ENCODE peak calls at places on chromosomes 6 and 20, in eight cellular contexts. I is AG10803, Q is foreskin fibroblast, L is AG04450, R is transverse colon, H is stomach, F is right lobe of liver, X is upper lobe of right lung. B is an unnamed sample.

GRCh38 chr6:158026901-158027589 is 45.4 kb downstream of the SYNJ2 start:
- DNase-seq in X (no peak), H (no peak), Q (no peak), L (no peak), R (no peak), F (no peak), I (no peak), B (no peak)

GRCh38 chr20:54219751-54220426 is 12.0 kb downstream of the PFDN4 start:
- DNase-seq in F (no peak), H (no peak), I (peak), R (no peak), Q (peak), L (no peak), X (no peak), B (peak)

GRCh38 chr6:33123732-33124524 is 48.1 kb downstream of the HLA-DPB1 start:
- DNase-seq in X (no peak), I (peak), Q (peak), R (no peak), L (no peak), H (no peak), F (no peak), B (no peak)

GRCh38 chr20:4469910-4470309 is 251.8 kb upstream of the PRND start:
- DNase-seq in F (no peak), X (no peak), I (peak), L (no peak), Q (peak), R (no peak), H (no peak), B (no peak)

GRCh38 chr20:17654649-17655285 is 27.3 kb downstream of the RRBP1 start:
- DNase-seq in H (no peak), L (peak), Q (peak), R (peak), I (no peak), X (peak), F (no peak), B (no peak)

GRCh38 chr6:39343461-39343870 is 21.0 kb upstream of the KCNK16 start:
- DNase-seq in Q (no peak), F (no peak), I (no peak), X (no peak), H (no peak), L (no peak), R (no peak), B (no peak)

GRCh38 chr6:16179970-16180431 is 51.1 kb downstream of the MYLIP start:
- DNase-seq in X (no peak), R (no peak), L (no peak), H (no peak), F (no peak), Q (peak), I (no peak), B (no peak)

GRCh38 chr6:129104560-129104959 is 221.6 kb downstream of the LAMA2 start:
- DNase-seq in X (no peak), F (no peak), R (no peak), L (no peak), I (no peak), Q (no peak), H (no peak), B (no peak)

GRCh38 chr6:163538331-163538730 is 123.8 kb downstream of the QKI start:
- DNase-seq in F (no peak), L (no peak), Q (no peak), X (no peak), I (no peak), R (no peak), H (no peak), B (no peak)

GRCh38 chr20:58017237-58017969 is 211.1 kb downstream of the ANKRD60 start:
- DNase-seq in Q (peak), H (peak), F (no peak), R (peak), X (no peak), L (no peak), I (peak), B (no peak)

GRCh38 chr6:167245586-167245985 is 45.5 kb upstream of the UNC93A start:
- DNase-seq in I (no peak), L (no peak), Q (no peak), R (no peak), F (no peak), X (no peak), H (no peak), B (no peak)

GRCh38 chr6:85569323-85569722 is 24.3 kb downstream of the SNX14 start:
- DNase-seq in H (no peak), I (no peak), F (no peak), Q (peak), R (no peak), X (no peak), L (no peak), B (no peak)

GRCh38 chr6:48135352-48136084 is 24.5 kb upstream of the PTCHD4 start:
- DNase-seq in F (no peak), R (no peak), Q (peak), I (peak), L (no peak), X (no peak), H (no peak), B (no peak)

GRCh38 chr6:21262504-21262903 is 331.0 kb upstream of the SOX4 start:
- DNase-seq in X (no peak), Q (no peak), R (no peak), F (no peak), H (no peak), L (no peak), I (no peak), B (no peak)

GRCh38 chr6:149129401-149130077 is 188.0 kb upstream of the TAB2 start:
- DNase-seq in F (no peak), Q (peak), R (no peak), L (peak), H (no peak), I (peak), X (no peak), B (no peak)

GRCh38 chr6:158907931-158908330 is 88.8 kb upstream of the EZR start:
- DNase-seq in I (no peak), F (no peak), H (peak), X (no peak), Q (no peak), R (no peak), L (no peak), B (no peak)

GRCh38 chr20:1539816-1540215 is 17.7 kb downstream of the SIRPD start:
- DNase-seq in H (no peak), X (no peak), R (no peak), I (no peak), F (no peak), L (no peak), Q (peak), B (no peak)

GRCh38 chr6:27146706-27147507 is 100.6 kb upstream of the PRSS16 start:
- DNase-seq in F (peak), I (peak), R (peak), Q (peak), L (peak), X (peak), H (peak), B (peak)

DNA sequence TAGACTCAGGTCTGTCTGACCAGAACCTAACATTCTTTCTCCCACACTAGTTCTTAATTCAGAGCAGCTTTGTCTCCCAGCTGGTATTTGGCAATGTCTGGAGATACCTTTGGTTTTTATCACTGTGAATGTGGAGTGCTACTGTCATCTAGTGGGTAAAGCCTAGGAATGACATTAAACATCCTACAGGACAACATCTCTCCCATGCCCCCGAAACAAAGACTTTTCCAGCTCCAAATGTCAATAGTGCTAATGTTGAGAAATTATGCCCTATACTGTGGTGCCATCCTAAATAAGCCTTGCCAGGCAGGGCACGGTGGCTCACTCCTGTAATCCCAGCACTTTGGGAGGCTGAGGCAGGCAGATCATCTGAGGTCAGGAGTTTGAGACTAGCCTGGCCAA is 4.2 kb upstream of the TTPAL start:
- DNase-seq in R (no peak), H (no peak), I (peak), F (no peak), L (no peak), X (no peak), Q (peak), B (peak)
- TF ChIP-seq CTCF in R (peak), H (no peak), I (peak), F (peak), L (peak), X (peak), Q (peak), B (peak)

GRCh38 chr6:706161-706560 is 13.2 kb upstream of the EXOC2 start:
- DNase-seq in L (no peak), H (no peak), Q (peak), R (no peak), I (no peak), X (no peak), F (no peak), B (no peak)

GRCh38 chr6:705047-705446 is 12.1 kb upstream of the EXOC2 start:
- DNase-seq in R (no peak), Q (no peak), L (no peak), I (no peak), H (no peak), F (no peak), X (no peak), B (no peak)

GRCh38 chr6:708237-708598 is 15.3 kb upstream of the EXOC2 start:
- DNase-seq in Q (no peak), R (no peak), L (no peak), I (no peak), X (no peak), H (no peak), F (no peak), B (no peak)

GRCh38 chr6:707576-708236 is 14.8 kb upstream of the EXOC2 start:
- DNase-seq in L (no peak), H (no peak), F (no peak), Q (no peak), I (no peak), R (no peak), X (no peak), B (no peak)

DNA sequence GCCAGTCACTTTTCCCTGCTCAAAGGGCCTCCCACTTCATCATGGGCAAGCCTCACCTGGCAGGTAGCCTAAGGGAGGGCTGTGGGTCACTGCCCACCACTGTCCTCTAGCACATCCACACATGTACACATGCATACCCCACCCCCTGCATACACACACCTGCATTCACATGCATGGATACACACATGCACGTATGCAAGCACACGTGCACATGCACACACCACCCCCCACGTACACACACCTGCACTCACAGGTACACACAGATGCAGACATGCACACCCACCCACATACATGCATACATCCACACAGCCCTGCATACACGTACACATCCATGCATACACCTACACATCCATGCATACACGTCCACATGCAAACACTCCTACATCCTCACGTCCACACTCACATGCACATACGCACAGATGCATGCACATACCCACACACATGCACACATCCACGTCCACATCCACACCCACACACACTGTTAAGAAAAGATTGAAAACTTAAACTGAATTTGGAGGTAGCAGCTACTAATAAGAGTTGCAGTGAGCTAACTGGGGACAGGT is 14.0 kb upstream of the EXOC2 start:
- DNase-seq in L (no peak), R (no peak), H (no peak), X (no peak), I (no peak), Q (no peak), F (no peak), B (no peak)
- H3K4me3 ChIP-seq in L (no peak), R (no peak), H (no peak), X (no peak), I (no peak), Q (no peak), F (no peak), B (no peak)

GRCh38 chr20:219290-220115 is 7.6 kb upstream of the DEFB129 start:
- DNase-seq in H (no peak), F (no peak), X (no peak), I (peak), L (no peak), Q (peak), R (no peak), B (no peak)
- TF ChIP-seq CTCF in H (no peak), F (peak), X (peak), I (peak), L (peak), Q (peak), R (no peak), B (peak)

GRCh38 chr6:168441434-168442391 is 729 bp downstream of the SMOC2 start:
- DNase-seq in L (no peak), I (no peak), X (no peak), H (no peak), Q (no peak), F (no peak), R (no peak), B (no peak)
- H3K4me3 ChIP-seq in L (no peak), I (no peak), X (peak), H (peak), Q (no peak), F (peak), R (peak), B (no peak)

DNA sequence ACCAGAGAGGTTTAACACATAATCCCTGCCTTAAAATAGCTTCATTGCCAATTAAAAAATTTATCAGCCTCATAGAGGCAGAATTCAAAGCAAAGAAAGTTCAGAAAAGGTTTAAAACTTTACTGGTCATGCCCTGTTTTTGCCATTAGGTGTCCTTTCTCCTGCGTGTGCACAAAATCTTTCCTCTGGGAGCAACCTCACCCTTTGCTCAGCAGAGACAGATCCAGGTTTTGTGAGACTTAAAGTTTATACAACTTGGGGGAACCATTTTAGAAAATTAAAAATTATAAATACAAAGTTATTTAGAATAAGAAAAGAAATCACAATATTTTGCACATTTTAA is 41.8 kb upstream of the SLC22A16 start:
- DNase-seq in Q (peak), I (peak), R (no peak), F (no peak), L (no peak), X (no peak), H (no peak), B (no peak)
- TF ChIP-seq CTCF in Q (peak), I (peak), R (peak), F (peak), L (peak), X (peak), H (no peak), B (peak)

B was measured in astrocyte of the cerebellum.